ENCODE peak calls at places on chromosome 3, in ten cellular contexts. M is tibial nerve, F is lower lobe of right lung, G is left lung, E is transverse colon, I is uterus, P is fibroblast of lung, V is neural progenitor cell, L is IMR-90, U is stomach. T is an unnamed sample. For H3K4me1, the result is how much of the 10 kb centered on the place peaks cover.

GRCh38 chr3:71245052-71245488 is 338.5 kb downstream of the FOXP1 start:
- DNase-seq in F (peak), L (peak), U (no peak), G (no peak), V (peak), I (no peak), P (peak), E (peak), M (no peak), T (no peak)

GRCh38 chr3:117666316-117666715 is 956.7 kb downstream of the TUSC7 start:
- DNase-seq in F (no peak), M (no peak), G (no peak), E (no peak), V (peak), I (no peak), U (no peak), P (no peak), L (no peak), T (no peak)

GRCh38 chr3:5217824-5218595 is 30.5 kb downstream of the EDEM1 start:
- DNase-seq in I (peak), F (no peak), M (no peak), V (no peak), U (no peak), G (no peak), P (peak), L (peak), E (no peak), T (no peak)

GRCh38 chr3:50418845-50419244 is 59.5 kb upstream of the TMEM115 start:
- DNase-seq in V (no peak), U (no peak), M (no peak), G (no peak), F (no peak), L (peak), I (peak), E (no peak), P (peak), T (no peak)

GRCh38 chr3:194682189-194682588 is 3.5 kb upstream of the FAM43A start:
- DNase-seq in I (no peak), V (no peak), M (no peak), P (no peak), U (no peak), E (no peak), G (no peak), F (no peak), L (no peak), T (no peak)

GRCh38 chr3:43001094-43001553 is 22.0 kb downstream of the GASK1A start:
- DNase-seq in M (peak), I (peak), U (peak), L (peak), E (peak), G (no peak), V (no peak), F (peak), P (peak), T (no peak)

GRCh38 chr3:174002543-174002942 is 605.0 kb downstream of the NLGN1 start:
- DNase-seq in G (no peak), M (no peak), L (no peak), U (no peak), V (no peak), F (no peak), I (no peak), E (no peak), P (no peak), T (no peak)

GRCh38 chr3:61802772-61803171 is 241.4 kb downstream of the PTPRG start:
- DNase-seq in I (no peak), M (no peak), P (no peak), L (no peak), E (no peak), V (no peak), F (no peak), G (no peak), U (no peak), T (no peak)

GRCh38 chr3:49883992-49884391 is 14.3 kb upstream of the CAMKV start:
- DNase-seq in M (no peak), F (no peak), P (no peak), E (no peak), I (no peak), G (no peak), U (no peak), L (no peak), V (no peak), T (no peak)

GRCh38 chr3:71201939-71202338 is 381.6 kb downstream of the FOXP1 start:
- DNase-seq in M (peak), P (peak), U (peak), L (peak), I (peak), V (no peak), G (no peak), E (peak), F (no peak), T (no peak)

GRCh38 chr3:111747490-111747889 is 111.6 kb upstream of the PHLDB2 start:
- DNase-seq in G (no peak), P (peak), V (no peak), M (no peak), L (peak), E (no peak), U (no peak), F (no peak), I (no peak), T (no peak)

GRCh38 chr3:128247841-128248240 is 94.6 kb downstream of the EEFSEC start:
- DNase-seq in L (no peak), U (no peak), P (no peak), V (no peak), G (no peak), E (no peak), M (no peak), I (no peak), F (no peak), T (no peak)

GRCh38 chr3:73072634-73073033 is 11.2 kb downstream of the EBLN2 start:
- DNase-seq in L (no peak), V (no peak), E (no peak), U (no peak), M (no peak), F (no peak), I (no peak), P (no peak), G (no peak), T (no peak)

GRCh38 chr3:35784162-35784561 is 144.8 kb downstream of the ARPP21 start:
- DNase-seq in P (no peak), U (no peak), V (no peak), E (no peak), G (no peak), M (no peak), F (no peak), I (no peak), L (no peak), T (no peak)

GRCh38 chr3:75906555-75907112 is 121.3 kb upstream of the ZNF717 start:
- DNase-seq in G (peak), U (no peak), E (no peak), P (peak), I (no peak), V (peak), M (no peak), F (no peak), L (peak), T (no peak)

GRCh38 chr3:191356586-191357439 is 26.5 kb upstream of the UTS2B start:
- DNase-seq in L (peak), G (peak), U (peak), F (no peak), P (peak), E (no peak), M (no peak), V (no peak), I (peak), T (no peak)

GRCh38 chr3:115918900-115919299 is 295.6 kb downstream of the GAP43 start:
- DNase-seq in I (no peak), L (no peak), M (no peak), E (no peak), G (no peak), F (no peak), P (no peak), V (no peak), U (no peak), T (no peak)

GRCh38 chr3:115921711-115922110 is 298.4 kb downstream of the GAP43 start:
- DNase-seq in F (no peak), I (no peak), V (no peak), E (no peak), M (no peak), L (no peak), G (no peak), U (no peak), P (no peak), T (no peak)

GRCh38 chr3:115916866-115917265 is 293.6 kb downstream of the GAP43 start:
- DNase-seq in L (no peak), F (no peak), I (no peak), E (no peak), G (no peak), V (no peak), P (no peak), M (no peak), U (no peak), T (no peak)

GRCh38 chr3:115927210-115927609 is 303.9 kb downstream of the GAP43 start:
- DNase-seq in V (no peak), U (no peak), F (no peak), M (no peak), P (peak), L (no peak), G (no peak), I (no peak), E (no peak), T (no peak)

GRCh38 chr3:115922681-115923347 is 299.5 kb downstream of the GAP43 start:
- DNase-seq in V (peak), P (peak), M (no peak), U (no peak), L (peak), I (no peak), E (no peak), F (no peak), G (no peak), T (no peak)
- H3K4me3 ChIP-seq in V (no peak), P (no peak), M (no peak), U (no peak), L (no peak), I (no peak), E (no peak), F (no peak), G (no peak), T (no peak)

GRCh38 chr3:13064964-13065363 is 8.3 kb downstream of the IQSEC1 start:
- DNase-seq in G (peak), E (no peak), F (no peak), V (no peak), U (no peak), I (no peak), M (no peak), L (no peak), P (peak), T (no peak)
- H3K4me1 ChIP-seq in G (under half), E (under half), F (under half), V (under half), U (under half), I (under half), M (under half), L (under half), P (under half), T (under half)

DNA sequence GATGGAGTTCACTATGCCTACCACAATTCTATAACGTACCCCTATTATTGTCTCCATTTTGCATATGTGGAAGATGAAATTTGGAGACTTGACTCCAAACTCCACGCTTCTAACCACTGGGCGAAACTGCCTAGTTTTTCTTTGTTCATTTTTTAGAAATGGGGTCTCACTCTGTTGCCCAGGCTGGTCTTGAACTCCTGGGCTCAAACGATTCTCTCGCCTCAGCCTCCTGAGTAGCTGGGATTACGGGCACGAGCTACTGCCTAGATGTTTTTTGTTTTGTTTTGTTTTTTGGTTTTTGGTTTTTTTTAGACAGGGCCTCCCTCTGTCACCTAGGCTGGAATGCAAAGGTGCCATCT is 584 bp upstream of the RPL32 start:
- DNase-seq in G (no peak), E (no peak), V (no peak), F (no peak), U (no peak), L (no peak), P (no peak), I (no peak), M (no peak), T (no peak)
- H3K27ac ChIP-seq in G (peak), E (peak), V (no peak), F (peak), U (peak), L (no peak), P (no peak), I (peak), M (peak), T (peak)

GRCh38 chr3:197466586-197467399 is 89.0 kb downstream of the BDH1 start:
- DNase-seq in P (peak), I (no peak), M (no peak), F (no peak), V (no peak), G (no peak), U (no peak), L (peak), E (no peak), T (no peak)
- H3K4me3 ChIP-seq in P (peak), I (no peak), M (no peak), F (no peak), V (no peak), G (no peak), U (no peak), L (no peak), E (no peak), T (peak)

GRCh38 chr3:185729335-185729715 is 95.5 kb downstream of the IGF2BP2 start:
- DNase-seq in U (no peak), E (no peak), I (no peak), M (no peak), G (no peak), V (no peak), L (peak), P (peak), F (no peak), T (peak)

GRCh38 chr3:185733980-185734724 is 90.7 kb downstream of the IGF2BP2 start:
- DNase-seq in V (peak), L (peak), F (no peak), P (peak), M (peak), G (no peak), E (peak), I (no peak), U (peak), T (peak)

GRCh38 chr3:185730550-185730949 is 94.3 kb downstream of the IGF2BP2 start:
- DNase-seq in F (no peak), U (no peak), E (no peak), M (no peak), V (no peak), P (no peak), I (no peak), L (no peak), G (no peak), T (no peak)

GRCh38 chr3:185734725-185735096 is 90.1 kb downstream of the IGF2BP2 start:
- DNase-seq in E (no peak), L (no peak), M (no peak), G (no peak), P (no peak), I (no peak), V (no peak), U (no peak), F (no peak), T (no peak)

GRCh38 chr3:185732782-185733181 is 92.1 kb downstream of the IGF2BP2 start:
- DNase-seq in L (peak), G (no peak), E (no peak), I (no peak), V (no peak), M (no peak), P (peak), U (no peak), F (no peak), T (no peak)
- H3K4me1 ChIP-seq in L (under half), G (under half), E (under half), I (under half), V (under half), M (under half), P (under half), U (under half), F (under half), T (half or more)

GRCh38 chr3:185537369-185537970 is 14.9 kb downstream of the LIPH start:
- DNase-seq in V (no peak), G (no peak), F (peak), P (peak), U (peak), L (peak), E (peak), I (no peak), M (peak), T (peak)
- H3K27ac ChIP-seq in V (no peak), G (peak), F (peak), P (no peak), U (peak), L (no peak), E (peak), I (no peak), M (peak), T (peak)

GRCh38 chr3:134313839-134314587 is 60.2 kb downstream of the AMOTL2 start:
- DNase-seq in M (no peak), U (no peak), I (no peak), F (no peak), G (no peak), L (no peak), P (peak), V (no peak), E (no peak), T (no peak)
- H3K4me3 ChIP-seq in M (peak), U (peak), I (peak), F (peak), G (peak), L (peak), P (peak), V (peak), E (peak), T (peak)